ENCODE peak calls at places on chromosomes 11 and 22, in five cellular contexts. One of them, this sample, is unnamed.

GRCh38 chr11:128598755-128599154 is 11.4 kb upstream of the ETS1 start:
- DNase-seq in GM13976: no peak
- DNase-seq in activated CD4-positive, CD25-positive, alpha-beta regulatory T cell treated with anti-CD3 and anti-CD28 coated beads, Interleukin-2, amount 50 U/mL, for 16 hours: no peak
- DNase-seq in psoas muscle: no peak
- DNase-seq in foreskin fibroblast: no peak
- DNase-seq in this sample: no peak

GRCh38 chr11:74319139-74319538 is 7.7 kb upstream of the P4HA3 start:
- DNase-seq in foreskin fibroblast: peak; percentile 83
- DNase-seq in GM13976: no peak
- DNase-seq in activated CD4-positive, CD25-positive, alpha-beta regulatory T cell treated with anti-CD3 and anti-CD28 coated beads, Interleukin-2, amount 50 U/mL, for 16 hours: no peak
- DNase-seq in psoas muscle: no peak
- DNase-seq in this sample: peak; percentile 98

GRCh38 chr11:118872403-118872821 is 11.3 kb upstream of the CXCR5 start:
- DNase-seq in activated CD4-positive, CD25-positive, alpha-beta regulatory T cell treated with anti-CD3 and anti-CD28 coated beads, Interleukin-2, amount 50 U/mL, for 16 hours: peak; percentile 42
- DNase-seq in psoas muscle: no peak
- DNase-seq in GM13976: peak; percentile 64
- DNase-seq in foreskin fibroblast: no peak
- DNase-seq in this sample: no peak

GRCh38 chr11:64959498-64959897 is 12.4 kb downstream of the MAJIN start:
- DNase-seq in activated CD4-positive, CD25-positive, alpha-beta regulatory T cell treated with anti-CD3 and anti-CD28 coated beads, Interleukin-2, amount 50 U/mL, for 16 hours: no peak
- DNase-seq in foreskin fibroblast: no peak
- DNase-seq in GM13976: no peak
- DNase-seq in psoas muscle: no peak
- DNase-seq in this sample: peak; percentile 34

GRCh38 chr11:75194147-75194546 is 43.2 kb downstream of the SLCO2B1 start:
- DNase-seq in GM13976: no peak
- DNase-seq in psoas muscle: peak; percentile 70
- DNase-seq in activated CD4-positive, CD25-positive, alpha-beta regulatory T cell treated with anti-CD3 and anti-CD28 coated beads, Interleukin-2, amount 50 U/mL, for 16 hours: no peak
- DNase-seq in foreskin fibroblast: no peak
- DNase-seq in this sample: no peak

GRCh38 chr11:12278766-12279671 is 98.4 kb upstream of the PARVA start:
- DNase-seq in GM13976: no peak
- DNase-seq in foreskin fibroblast: no peak
- DNase-seq in psoas muscle: no peak
- DNase-seq in activated CD4-positive, CD25-positive, alpha-beta regulatory T cell treated with anti-CD3 and anti-CD28 coated beads, Interleukin-2, amount 50 U/mL, for 16 hours: no peak
- DNase-seq in this sample: no peak

GRCh38 chr11:41659990-41660389 is 200.5 kb upstream of the LRRC4C start:
- DNase-seq in foreskin fibroblast: no peak
- DNase-seq in activated CD4-positive, CD25-positive, alpha-beta regulatory T cell treated with anti-CD3 and anti-CD28 coated beads, Interleukin-2, amount 50 U/mL, for 16 hours: no peak
- DNase-seq in psoas muscle: no peak
- DNase-seq in GM13976: no peak
- DNase-seq in this sample: peak; percentile 59

GRCh38 chr11:128455766-128456165 is 131.6 kb downstream of the ETS1 start:
- DNase-seq in GM13976: no peak
- DNase-seq in activated CD4-positive, CD25-positive, alpha-beta regulatory T cell treated with anti-CD3 and anti-CD28 coated beads, Interleukin-2, amount 50 U/mL, for 16 hours: no peak
- DNase-seq in psoas muscle: no peak
- DNase-seq in foreskin fibroblast: no peak
- DNase-seq in this sample: no peak

GRCh38 chr22:37483594-37484114 is 2.5 kb downstream of the MFNG start:
- DNase-seq in foreskin fibroblast: no peak
- DNase-seq in activated CD4-positive, CD25-positive, alpha-beta regulatory T cell treated with anti-CD3 and anti-CD28 coated beads, Interleukin-2, amount 50 U/mL, for 16 hours: no peak
- DNase-seq in psoas muscle: no peak
- DNase-seq in GM13976: no peak
- DNase-seq in this sample: no peak

GRCh38 chr11:1193326-1194230 is 29.3 kb upstream of the MUC5B start:
- DNase-seq in psoas muscle: peak; percentile 50
- DNase-seq in GM13976: no peak
- DNase-seq in activated CD4-positive, CD25-positive, alpha-beta regulatory T cell treated with anti-CD3 and anti-CD28 coated beads, Interleukin-2, amount 50 U/mL, for 16 hours: no peak
- DNase-seq in foreskin fibroblast: no peak
- DNase-seq in this sample: no peak

GRCh38 chr11:65491163-65491465 is 7.7 kb upstream of the MALAT1 start:
- DNase-seq in GM13976: no peak
- DNase-seq in activated CD4-positive, CD25-positive, alpha-beta regulatory T cell treated with anti-CD3 and anti-CD28 coated beads, Interleukin-2, amount 50 U/mL, for 16 hours: no peak
- DNase-seq in psoas muscle: no peak
- DNase-seq in foreskin fibroblast: no peak
- DNase-seq in this sample: no peak

This sample was measured in PC-3.